ENCODE peak calls at places on chromosomes 6 and 20, in nine cellular contexts. One of them, this sample, is unnamed. For H3K4me1 and H3K27me3, the result is how much of the 10 kb centered on the place peaks cover.

GRCh38 chr6:119445666-119446622 is 96.4 kb upstream of the MAN1A1 start:
- DNase-seq in neuronal stem cell: no peak
- DNase-seq in adrenal gland: no peak
- DNase-seq in IMR-90: peak
- DNase-seq in CD4-positive, CD25-positive, alpha-beta regulatory T cell: peak
- DNase-seq in left ventricle myocardium inferior: no peak
- DNase-seq in ovary: no peak
- DNase-seq in Peyer's patch: no peak
- DNase-seq in mammary epithelial cell: peak
- DNase-seq in this sample: no peak

GRCh38 chr6:111543913-111544435 is 61.0 kb upstream of the REV3L start:
- DNase-seq in mammary epithelial cell: no peak
- DNase-seq in left ventricle myocardium inferior: no peak
- DNase-seq in CD4-positive, CD25-positive, alpha-beta regulatory T cell: no peak
- DNase-seq in ovary: no peak
- DNase-seq in neuronal stem cell: no peak
- DNase-seq in IMR-90: no peak
- DNase-seq in adrenal gland: no peak
- DNase-seq in Peyer's patch: no peak
- DNase-seq in this sample: no peak

GRCh38 chr6:167512926-167513325 is 188.0 kb downstream of the TTLL2 start:
- DNase-seq in left ventricle myocardium inferior: no peak
- DNase-seq in Peyer's patch: no peak
- DNase-seq in neuronal stem cell: no peak
- DNase-seq in IMR-90: no peak
- DNase-seq in mammary epithelial cell: no peak
- DNase-seq in CD4-positive, CD25-positive, alpha-beta regulatory T cell: no peak
- DNase-seq in adrenal gland: no peak
- DNase-seq in ovary: no peak
- DNase-seq in this sample: no peak

GRCh38 chr6:1659816-1660215 is 50.1 kb downstream of the FOXC1 start:
- DNase-seq in left ventricle myocardium inferior: no peak
- DNase-seq in mammary epithelial cell: no peak
- DNase-seq in ovary: no peak
- DNase-seq in Peyer's patch: no peak
- DNase-seq in neuronal stem cell: no peak
- DNase-seq in CD4-positive, CD25-positive, alpha-beta regulatory T cell: no peak
- DNase-seq in adrenal gland: no peak
- DNase-seq in IMR-90: no peak
- DNase-seq in this sample: no peak

GRCh38 chr20:38275815-38276550 is 15.4 kb upstream of the KIAA1755 start:
- DNase-seq in mammary epithelial cell: peak
- DNase-seq in Peyer's patch: no peak
- DNase-seq in ovary: no peak
- DNase-seq in adrenal gland: no peak
- DNase-seq in neuronal stem cell: no peak
- DNase-seq in left ventricle myocardium inferior: no peak
- DNase-seq in CD4-positive, CD25-positive, alpha-beta regulatory T cell: peak
- DNase-seq in IMR-90: peak
- DNase-seq in this sample: no peak

GRCh38 chr20:38875170-38875993 is 50.8 kb upstream of the FAM83D start:
- DNase-seq in Peyer's patch: peak
- DNase-seq in CD4-positive, CD25-positive, alpha-beta regulatory T cell: peak
- DNase-seq in ovary: no peak
- DNase-seq in adrenal gland: peak
- DNase-seq in left ventricle myocardium inferior: no peak
- DNase-seq in IMR-90: no peak
- DNase-seq in mammary epithelial cell: no peak
- DNase-seq in neuronal stem cell: no peak
- DNase-seq in this sample: peak

GRCh38 chr6:56593801-56594318 is 48.8 kb downstream of the DST start:
- DNase-seq in mammary epithelial cell: no peak
- DNase-seq in neuronal stem cell: no peak
- DNase-seq in ovary: no peak
- DNase-seq in Peyer's patch: no peak
- DNase-seq in CD4-positive, CD25-positive, alpha-beta regulatory T cell: peak
- DNase-seq in IMR-90: peak
- DNase-seq in left ventricle myocardium inferior: no peak
- DNase-seq in adrenal gland: no peak
- DNase-seq in this sample: no peak

GRCh38 chr20:15637971-15638754 is 935.1 kb downstream of the KIF16B start:
- DNase-seq in neuronal stem cell: peak
- DNase-seq in IMR-90: no peak
- DNase-seq in Peyer's patch: no peak
- DNase-seq in ovary: no peak
- DNase-seq in adrenal gland: no peak
- DNase-seq in mammary epithelial cell: no peak
- DNase-seq in CD4-positive, CD25-positive, alpha-beta regulatory T cell: no peak
- DNase-seq in left ventricle myocardium inferior: no peak
- DNase-seq in this sample: no peak

GRCh38 chr6:128724738-128725137 is 158.2 kb upstream of the LAMA2 start:
- DNase-seq in adrenal gland: no peak
- DNase-seq in left ventricle myocardium inferior: no peak
- DNase-seq in ovary: no peak
- DNase-seq in neuronal stem cell: no peak
- DNase-seq in Peyer's patch: no peak
- DNase-seq in IMR-90: no peak
- DNase-seq in CD4-positive, CD25-positive, alpha-beta regulatory T cell: no peak
- DNase-seq in mammary epithelial cell: no peak
- DNase-seq in this sample: no peak

GRCh38 chr6:148502773-148503135 is 160.1 kb downstream of the SASH1 start:
- DNase-seq in ovary: no peak
- DNase-seq in mammary epithelial cell: no peak
- DNase-seq in Peyer's patch: no peak
- DNase-seq in IMR-90: no peak
- DNase-seq in CD4-positive, CD25-positive, alpha-beta regulatory T cell: no peak
- DNase-seq in left ventricle myocardium inferior: no peak
- DNase-seq in neuronal stem cell: no peak
- DNase-seq in adrenal gland: no peak
- DNase-seq in this sample: no peak

GRCh38 chr6:104908031-104908430 is 48.3 kb upstream of the HACE1 start:
- DNase-seq in neuronal stem cell: no peak
- DNase-seq in mammary epithelial cell: peak
- DNase-seq in ovary: no peak
- DNase-seq in Peyer's patch: no peak
- DNase-seq in adrenal gland: no peak
- DNase-seq in CD4-positive, CD25-positive, alpha-beta regulatory T cell: no peak
- DNase-seq in IMR-90: peak
- DNase-seq in left ventricle myocardium inferior: no peak
- DNase-seq in this sample: no peak

GRCh38 chr6:41315203-41315602 is 20.2 kb upstream of the NCR2 start:
- DNase-seq in ovary: no peak
- DNase-seq in Peyer's patch: no peak
- DNase-seq in CD4-positive, CD25-positive, alpha-beta regulatory T cell: no peak
- DNase-seq in left ventricle myocardium inferior: no peak
- DNase-seq in neuronal stem cell: no peak
- DNase-seq in IMR-90: no peak
- DNase-seq in adrenal gland: no peak
- DNase-seq in mammary epithelial cell: no peak
- DNase-seq in this sample: no peak
- H3K4me1 ChIP-seq in ovary: under half
- H3K4me1 ChIP-seq in Peyer's patch: under half
- H3K4me1 ChIP-seq in CD4-positive, CD25-positive, alpha-beta regulatory T cell: under half
- H3K4me1 ChIP-seq in left ventricle myocardium inferior: under half
- H3K4me1 ChIP-seq in neuronal stem cell: under half
- H3K4me1 ChIP-seq in IMR-90: under half
- H3K4me1 ChIP-seq in adrenal gland: under half
- H3K4me1 ChIP-seq in mammary epithelial cell: under half
- H3K4me1 ChIP-seq in this sample: under half

GRCh38 chr6:41548098-41548840 is 2.1 kb downstream of the FOXP4 start:
- DNase-seq in adrenal gland: no peak
- DNase-seq in mammary epithelial cell: no peak
- DNase-seq in CD4-positive, CD25-positive, alpha-beta regulatory T cell: no peak
- DNase-seq in IMR-90: no peak
- DNase-seq in left ventricle myocardium inferior: no peak
- DNase-seq in Peyer's patch: peak
- DNase-seq in ovary: no peak
- DNase-seq in neuronal stem cell: no peak
- DNase-seq in this sample: peak
- H3K27me3 ChIP-seq in adrenal gland: under half
- H3K27me3 ChIP-seq in mammary epithelial cell: under half
- H3K27me3 ChIP-seq in CD4-positive, CD25-positive, alpha-beta regulatory T cell: under half
- H3K27me3 ChIP-seq in IMR-90: under half
- H3K27me3 ChIP-seq in left ventricle myocardium inferior: under half
- H3K27me3 ChIP-seq in Peyer's patch: under half
- H3K27me3 ChIP-seq in ovary: under half
- H3K27me3 ChIP-seq in neuronal stem cell: under half
- H3K27me3 ChIP-seq in this sample: under half

GRCh38 chr20:53187402-53187801 is 215.2 kb downstream of the TSHZ2 start:
- DNase-seq in Peyer's patch: no peak
- DNase-seq in CD4-positive, CD25-positive, alpha-beta regulatory T cell: no peak
- DNase-seq in ovary: no peak
- DNase-seq in adrenal gland: no peak
- DNase-seq in IMR-90: no peak
- DNase-seq in mammary epithelial cell: no peak
- DNase-seq in neuronal stem cell: no peak
- DNase-seq in left ventricle myocardium inferior: no peak
- DNase-seq in this sample: no peak
- H3K4me3 ChIP-seq in Peyer's patch: no peak
- H3K4me3 ChIP-seq in CD4-positive, CD25-positive, alpha-beta regulatory T cell: no peak
- H3K4me3 ChIP-seq in ovary: no peak
- H3K4me3 ChIP-seq in adrenal gland: no peak
- H3K4me3 ChIP-seq in IMR-90: no peak
- H3K4me3 ChIP-seq in mammary epithelial cell: no peak
- H3K4me3 ChIP-seq in neuronal stem cell: no peak
- H3K4me3 ChIP-seq in left ventricle myocardium inferior: no peak
- H3K4me3 ChIP-seq in this sample: no peak

GRCh38 chr6:32190946-32191677 is 1.1 kb upstream of the PBX2 start:
- DNase-seq in left ventricle myocardium inferior: no peak
- DNase-seq in IMR-90: no peak
- DNase-seq in adrenal gland: peak
- DNase-seq in neuronal stem cell: no peak
- DNase-seq in ovary: peak
- DNase-seq in CD4-positive, CD25-positive, alpha-beta regulatory T cell: no peak
- DNase-seq in mammary epithelial cell: no peak
- DNase-seq in Peyer's patch: no peak
- DNase-seq in this sample: no peak

GRCh38 chr6:32189742-32190053 is 304 bp downstream of the PBX2 start:
- DNase-seq in Peyer's patch: no peak
- DNase-seq in CD4-positive, CD25-positive, alpha-beta regulatory T cell: no peak
- DNase-seq in neuronal stem cell: no peak
- DNase-seq in left ventricle myocardium inferior: peak
- DNase-seq in adrenal gland: peak
- DNase-seq in IMR-90: no peak
- DNase-seq in mammary epithelial cell: no peak
- DNase-seq in ovary: no peak
- DNase-seq in this sample: no peak

GRCh38 chr6:32191696-32192607 is 491 bp downstream of the GPSM3 start:
- DNase-seq in CD4-positive, CD25-positive, alpha-beta regulatory T cell: no peak
- DNase-seq in IMR-90: no peak
- DNase-seq in left ventricle myocardium inferior: no peak
- DNase-seq in mammary epithelial cell: no peak
- DNase-seq in ovary: no peak
- DNase-seq in adrenal gland: peak
- DNase-seq in neuronal stem cell: no peak
- DNase-seq in Peyer's patch: no peak
- DNase-seq in this sample: no peak

GRCh38 chr6:32189082-32189741 is 790 bp downstream of the PBX2 start:
- DNase-seq in ovary: no peak
- DNase-seq in neuronal stem cell: no peak
- DNase-seq in CD4-positive, CD25-positive, alpha-beta regulatory T cell: no peak
- DNase-seq in adrenal gland: no peak
- DNase-seq in mammary epithelial cell: no peak
- DNase-seq in IMR-90: no peak
- DNase-seq in left ventricle myocardium inferior: no peak
- DNase-seq in Peyer's patch: no peak
- DNase-seq in this sample: no peak

DNA sequence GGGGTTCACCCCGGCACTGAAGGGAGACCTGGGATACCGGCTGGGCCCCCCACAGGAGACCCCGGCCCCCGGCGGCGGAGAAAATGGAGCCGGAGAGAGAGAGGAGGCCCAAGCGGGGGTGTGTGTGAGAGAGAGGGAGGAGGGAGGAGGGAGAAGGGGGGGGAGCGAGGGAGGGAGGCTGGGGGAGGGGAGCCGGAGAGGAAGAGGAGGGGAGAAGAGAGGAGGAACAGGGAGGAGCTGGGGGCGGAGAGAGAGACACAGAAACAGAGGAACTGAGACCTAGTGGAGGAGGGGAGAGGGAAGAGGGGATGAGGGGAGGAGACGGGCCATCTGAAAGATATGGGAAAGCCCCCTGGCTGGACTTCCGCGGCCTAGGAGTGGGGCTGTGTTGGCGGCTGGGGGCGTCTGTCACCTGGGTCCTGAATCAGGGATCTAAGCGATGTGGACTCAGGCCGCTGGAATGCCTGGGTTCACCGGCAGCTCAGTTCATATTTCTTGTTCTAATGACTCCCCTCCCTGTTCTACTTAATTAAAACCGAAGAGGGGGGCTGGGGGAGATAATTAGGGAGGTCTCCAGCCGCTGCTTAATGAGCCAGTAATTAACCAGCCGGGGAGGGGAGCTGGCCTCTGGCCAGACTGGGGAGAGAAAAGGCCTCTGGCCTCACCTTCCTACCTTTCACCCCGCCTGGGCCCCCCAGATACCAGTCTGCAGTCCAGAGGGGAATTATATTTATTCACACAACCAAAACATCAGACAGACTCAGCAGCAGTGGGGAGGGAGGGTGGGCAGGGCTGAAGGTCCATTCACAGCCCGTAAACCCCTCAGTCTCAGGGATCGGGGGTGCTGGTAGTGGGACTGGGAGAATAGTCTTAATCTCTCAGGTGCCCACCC is at the start of gene PBX2:
- DNase-seq in IMR-90: peak
- DNase-seq in Peyer's patch: peak
- DNase-seq in CD4-positive, CD25-positive, alpha-beta regulatory T cell: peak
- DNase-seq in neuronal stem cell: peak
- DNase-seq in ovary: peak
- DNase-seq in adrenal gland: peak
- DNase-seq in mammary epithelial cell: peak
- DNase-seq in left ventricle myocardium inferior: peak
- DNase-seq in this sample: peak
- H3K4me1 ChIP-seq in IMR-90: under half
- H3K4me1 ChIP-seq in Peyer's patch: under half
- H3K4me1 ChIP-seq in CD4-positive, CD25-positive, alpha-beta regulatory T cell: half or more
- H3K4me1 ChIP-seq in neuronal stem cell: under half
- H3K4me1 ChIP-seq in ovary: under half
- H3K4me1 ChIP-seq in adrenal gland: half or more
- H3K4me1 ChIP-seq in mammary epithelial cell: under half
- H3K4me1 ChIP-seq in left ventricle myocardium inferior: half or more
- H3K4me1 ChIP-seq in this sample: under half

DNA sequence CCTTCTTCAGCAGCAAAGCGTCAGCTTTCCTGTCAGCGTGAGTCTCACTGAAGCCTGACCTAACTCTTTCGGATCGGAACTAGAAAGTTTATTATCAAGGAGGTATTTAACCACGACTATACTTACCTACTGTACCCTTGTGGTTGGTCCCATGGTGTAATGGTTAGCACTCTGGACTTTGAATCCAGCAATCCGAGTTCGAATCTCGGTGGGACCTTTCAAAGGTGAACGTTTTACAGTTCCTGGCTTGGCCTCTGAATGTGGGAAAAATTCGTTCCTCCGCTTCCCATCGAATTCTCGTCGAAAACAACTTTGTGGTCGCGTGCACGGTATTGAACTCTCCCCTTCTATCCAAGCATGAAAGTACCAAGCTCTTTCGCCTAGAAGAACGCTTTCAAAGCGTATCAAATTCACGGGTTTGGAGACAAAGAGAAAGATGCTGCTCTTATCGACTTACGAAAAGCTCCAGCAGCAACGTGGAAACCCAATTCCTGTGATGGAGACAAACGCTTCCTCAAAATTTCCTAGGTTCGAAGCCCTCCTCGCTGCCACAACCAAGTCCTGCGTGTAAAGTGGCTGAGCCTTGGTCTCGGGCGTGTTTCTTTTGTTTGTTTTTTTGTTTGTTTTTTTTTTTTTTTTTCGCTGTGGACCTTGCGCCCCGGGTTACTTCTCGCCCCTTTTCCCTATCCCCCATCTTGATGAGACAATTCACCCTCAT is 63.7 kb downstream of the GPX5 start:
- DNase-seq in Peyer's patch: no peak
- DNase-seq in left ventricle myocardium inferior: no peak
- DNase-seq in adrenal gland: peak
- DNase-seq in CD4-positive, CD25-positive, alpha-beta regulatory T cell: peak
- DNase-seq in IMR-90: peak
- DNase-seq in mammary epithelial cell: peak
- DNase-seq in neuronal stem cell: peak
- DNase-seq in ovary: peak
- DNase-seq in this sample: peak
- H3K27me3 ChIP-seq in Peyer's patch: under half
- H3K27me3 ChIP-seq in left ventricle myocardium inferior: half or more
- H3K27me3 ChIP-seq in adrenal gland: under half
- H3K27me3 ChIP-seq in CD4-positive, CD25-positive, alpha-beta regulatory T cell: half or more
- H3K27me3 ChIP-seq in IMR-90: under half
- H3K27me3 ChIP-seq in mammary epithelial cell: under half
- H3K27me3 ChIP-seq in neuronal stem cell: under half
- H3K27me3 ChIP-seq in ovary: under half
- H3K27me3 ChIP-seq in this sample: under half

This sample was measured in naive thymus-derived CD4-positive, alpha-beta T cell.